ENCODE peak calls at places on chromosome 18, in seven cellular contexts. One of them, this sample, is unnamed.

GRCh38 chr18:48230459-48231113 is 178.6 kb downstream of the ZBTB7C start:
- DNase-seq in NCI-H2029: peak; percentile 66
- DNase-seq in substantia nigra: peak; percentile 62
- DNase-seq in NAMALWA: peak; percentile 43
- DNase-seq in NCI-H2081: peak; percentile 64
- DNase-seq in colonic mucosa: peak; percentile 79
- DNase-seq in DMS153: peak; percentile 73
- DNase-seq in this sample: peak; percentile 12

GRCh38 chr18:35458271-35458670 is 39.5 kb downstream of the INO80C start:
- DNase-seq in NCI-H2029: no peak
- DNase-seq in substantia nigra: no peak
- DNase-seq in NAMALWA: no peak
- DNase-seq in NCI-H2081: peak; percentile 71
- DNase-seq in colonic mucosa: no peak
- DNase-seq in DMS153: peak; percentile 15
- DNase-seq in this sample: no peak

GRCh38 chr18:37425182-37425581 is 140.4 kb downstream of the CELF4 start:
- DNase-seq in NCI-H2029: no peak
- DNase-seq in substantia nigra: no peak
- DNase-seq in NAMALWA: no peak
- DNase-seq in NCI-H2081: no peak
- DNase-seq in colonic mucosa: no peak
- DNase-seq in DMS153: no peak
- DNase-seq in this sample: peak; percentile 89

GRCh38 chr18:48848641-48849143 is 102.1 kb downstream of the SMAD7 start:
- DNase-seq in NCI-H2029: no peak
- DNase-seq in substantia nigra: no peak
- DNase-seq in NAMALWA: no peak
- DNase-seq in NCI-H2081: no peak
- DNase-seq in colonic mucosa: no peak
- DNase-seq in DMS153: no peak
- DNase-seq in this sample: no peak

GRCh38 chr18:41936471-41937134 is 18.4 kb upstream of the PIK3C3 start:
- DNase-seq in NCI-H2029: no peak
- DNase-seq in substantia nigra: no peak
- DNase-seq in NAMALWA: no peak
- DNase-seq in NCI-H2081: no peak
- DNase-seq in colonic mucosa: no peak
- DNase-seq in DMS153: no peak
- DNase-seq in this sample: no peak

GRCh38 chr18:76988015-76988826 is 144.4 kb downstream of the MBP start:
- DNase-seq in NCI-H2029: no peak
- DNase-seq in substantia nigra: no peak
- DNase-seq in NAMALWA: no peak
- DNase-seq in NCI-H2081: no peak
- DNase-seq in colonic mucosa: peak; percentile 21
- DNase-seq in DMS153: no peak
- DNase-seq in this sample: no peak

GRCh38 chr18:48312066-48312465 is 97.1 kb downstream of the ZBTB7C start:
- DNase-seq in NCI-H2029: no peak
- DNase-seq in substantia nigra: no peak
- DNase-seq in NAMALWA: no peak
- DNase-seq in NCI-H2081: no peak
- DNase-seq in colonic mucosa: no peak
- DNase-seq in DMS153: no peak
- DNase-seq in this sample: no peak

GRCh38 chr18:79507076-79507545 is 111.4 kb downstream of the NFATC1 start:
- DNase-seq in NCI-H2029: no peak
- DNase-seq in substantia nigra: peak; percentile 39
- DNase-seq in NAMALWA: no peak
- DNase-seq in NCI-H2081: no peak
- DNase-seq in colonic mucosa: peak; percentile 31
- DNase-seq in DMS153: peak; percentile 10
- DNase-seq in this sample: peak; percentile 87